ENCODE peak calls at places on chromosomes 7 and 10, in five cellular contexts. One of them, this sample, is unnamed.

GRCh38 chr7:39934132-39934531 is 15.9 kb upstream of the CDK13 start:
- DNase-seq in H9: no peak
- DNase-seq in mesendoderm: no peak
- DNase-seq in IMR-90: no peak
- DNase-seq in neuronal stem cell: no peak
- DNase-seq in this sample: no peak

GRCh38 chr7:108451296-108451848 is 4.9 kb downstream of the NRCAM start:
- DNase-seq in neuronal stem cell: no peak
- DNase-seq in H9: no peak
- DNase-seq in mesendoderm: no peak
- DNase-seq in IMR-90: no peak
- DNase-seq in this sample: no peak

GRCh38 chr10:103967433-103968142 is 648 bp downstream of the SLK start:
- DNase-seq in IMR-90: no peak
- DNase-seq in mesendoderm: peak; percentile 37
- DNase-seq in neuronal stem cell: peak; percentile 9
- DNase-seq in H9: no peak
- DNase-seq in this sample: peak; percentile 51

GRCh38 chr10:95542330-95542729 is 18.8 kb downstream of the SORBS1 start:
- DNase-seq in H9: no peak
- DNase-seq in IMR-90: no peak
- DNase-seq in neuronal stem cell: no peak
- DNase-seq in mesendoderm: peak; percentile 69
- DNase-seq in this sample: no peak

GRCh38 chr10:58956926-58957325 is 219.5 kb upstream of the PHYHIPL start:
- DNase-seq in H9: no peak
- DNase-seq in mesendoderm: no peak
- DNase-seq in neuronal stem cell: no peak
- DNase-seq in IMR-90: peak; percentile 3
- DNase-seq in this sample: no peak

GRCh38 chr7:131338990-131339389 is 11.3 kb downstream of the MKLN1 start:
- DNase-seq in mesendoderm: no peak
- DNase-seq in H9: no peak
- DNase-seq in IMR-90: no peak
- DNase-seq in neuronal stem cell: no peak
- DNase-seq in this sample: no peak

GRCh38 chr7:47572939-47573757 is 8.8 kb downstream of the TNS3 start:
- DNase-seq in mesendoderm: peak; percentile 46
- DNase-seq in H9: peak; percentile 63
- DNase-seq in IMR-90: no peak
- DNase-seq in neuronal stem cell: no peak
- DNase-seq in this sample: no peak

GRCh38 chr10:89163265-89163995 is 43.7 kb downstream of the CH25H start:
- DNase-seq in IMR-90: no peak
- DNase-seq in neuronal stem cell: no peak
- DNase-seq in H9: no peak
- DNase-seq in mesendoderm: no peak
- DNase-seq in this sample: no peak

GRCh38 chr10:66627156-66627555 is 298.7 kb upstream of the LRRTM3 start:
- DNase-seq in mesendoderm: peak; percentile 81
- DNase-seq in H9: peak; percentile 45
- DNase-seq in IMR-90: no peak
- DNase-seq in neuronal stem cell: no peak
- DNase-seq in this sample: peak; percentile 1

GRCh38 chr7:17488829-17489228 is 190.4 kb downstream of the AHR start:
- DNase-seq in neuronal stem cell: no peak
- DNase-seq in mesendoderm: no peak
- DNase-seq in H9: no peak
- DNase-seq in IMR-90: no peak
- DNase-seq in this sample: no peak

GRCh38 chr10:130214431-130214830 is 78.2 kb downstream of the GLRX3 start:
- DNase-seq in neuronal stem cell: no peak
- DNase-seq in H9: no peak
- DNase-seq in mesendoderm: no peak
- DNase-seq in IMR-90: no peak
- DNase-seq in this sample: no peak

GRCh38 chr10:58435297-58435696 is 50.1 kb downstream of the TFAM start:
- DNase-seq in neuronal stem cell: no peak
- DNase-seq in mesendoderm: peak; percentile 85
- DNase-seq in H9: peak; percentile 37
- DNase-seq in IMR-90: peak; percentile 99
- DNase-seq in this sample: peak; percentile 99

GRCh38 chr10:124732931-124733536 is 11.1 kb downstream of the FAM53B start:
- DNase-seq in H9: peak; percentile 21
- DNase-seq in mesendoderm: no peak
- DNase-seq in IMR-90: peak; percentile 43
- DNase-seq in neuronal stem cell: no peak
- DNase-seq in this sample: peak; percentile 80

GRCh38 chr10:63204667-63205391 is 71.7 kb downstream of the NRBF2 start:
- DNase-seq in mesendoderm: no peak
- DNase-seq in IMR-90: no peak
- DNase-seq in H9: no peak
- DNase-seq in neuronal stem cell: no peak
- DNase-seq in this sample: peak; percentile 61

GRCh38 chr7:28672397-28672797 is 260.1 kb downstream of the CREB5 start:
- DNase-seq in IMR-90: no peak
- DNase-seq in mesendoderm: peak; percentile 78
- DNase-seq in H9: no peak
- DNase-seq in neuronal stem cell: peak; percentile 37
- DNase-seq in this sample: no peak

DNA sequence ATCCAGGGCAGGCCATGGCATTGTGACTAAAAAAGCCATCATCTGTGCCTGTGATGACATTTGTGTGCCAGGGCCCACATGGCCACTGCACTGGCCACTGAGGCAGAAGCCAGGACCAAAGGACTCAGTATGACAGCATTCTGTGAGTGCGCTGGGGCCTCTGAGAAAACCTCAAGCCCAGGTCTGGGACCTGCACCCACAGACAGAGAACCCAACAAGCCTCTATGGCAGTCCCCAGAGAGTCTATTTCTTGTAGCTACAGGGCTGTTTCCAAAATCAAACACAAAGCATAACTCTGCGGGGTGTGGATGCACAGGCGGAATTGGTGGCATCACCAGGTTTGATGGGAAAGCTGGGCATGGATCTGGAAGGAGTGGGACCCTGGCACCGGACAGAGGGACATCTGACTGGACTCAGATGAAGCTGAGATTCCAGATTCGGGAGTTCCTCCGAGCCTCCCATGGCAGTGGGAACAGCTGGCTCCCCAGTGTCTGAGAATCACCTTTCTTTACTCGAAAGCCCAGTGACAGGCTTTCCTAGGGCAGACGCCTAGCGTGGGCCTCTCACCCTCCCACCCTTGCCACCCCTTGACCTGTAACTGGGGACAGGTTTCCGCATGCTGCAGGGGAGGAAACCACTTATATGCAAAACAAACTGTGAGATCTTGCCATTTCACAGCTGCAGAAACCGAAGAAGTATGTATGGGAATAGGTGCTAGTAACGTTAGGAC is 70.5 kb upstream of the RHEB start:
- DNase-seq in mesendoderm: no peak
- DNase-seq in IMR-90: no peak
- DNase-seq in neuronal stem cell: no peak
- DNase-seq in H9: no peak
- DNase-seq in this sample: no peak
- H3K4me2 ChIP-seq in mesendoderm: no peak overlapping the region
- H3K4me2 ChIP-seq in IMR-90: no peak overlapping the region
- H3K4me2 ChIP-seq in neuronal stem cell: no peak overlapping the region
- H3K4me2 ChIP-seq in H9: no peak overlapping the region
- H3K4me2 ChIP-seq in this sample: no peak overlapping the region

GRCh38 chr7:990352-991005 is 7.5 kb downstream of the CYP2W1 start:
- DNase-seq in IMR-90: no peak
- DNase-seq in mesendoderm: no peak
- DNase-seq in H9: no peak
- DNase-seq in neuronal stem cell: no peak
- DNase-seq in this sample: no peak
- H3K9ac ChIP-seq in IMR-90: no peak overlapping the region
- H3K9ac ChIP-seq in mesendoderm: no peak overlapping the region
- H3K9ac ChIP-seq in H9: no peak overlapping the region
- H3K9ac ChIP-seq in neuronal stem cell: no peak overlapping the region
- H3K9ac ChIP-seq in this sample: no peak overlapping the region

GRCh38 chr7:77426521-77427051 is 10.4 kb upstream of the GSAP start:
- DNase-seq in H9: no peak
- DNase-seq in IMR-90: peak; percentile 63
- DNase-seq in mesendoderm: peak; percentile 92
- DNase-seq in neuronal stem cell: peak; percentile 37
- DNase-seq in this sample: peak; percentile 74
- H2BK15ac ChIP-seq in H9: no peak overlapping the region
- H2BK15ac ChIP-seq in IMR-90: peak overlapping the region; percentile 67
- H2BK15ac ChIP-seq in mesendoderm: no peak overlapping the region
- H2BK15ac ChIP-seq in neuronal stem cell: no peak overlapping the region
- H2BK15ac ChIP-seq in this sample: no peak overlapping the region

GRCh38 chr10:21334891-21335696 is 190.4 kb downstream of the SKIDA1 start:
- DNase-seq in H9: no peak
- DNase-seq in IMR-90: peak; percentile 90
- DNase-seq in neuronal stem cell: no peak
- DNase-seq in mesendoderm: peak; percentile 84
- DNase-seq in this sample: peak; percentile 93
- H3K4me2 ChIP-seq in H9: no peak overlapping the region
- H3K4me2 ChIP-seq in IMR-90: peak overlapping the region; percentile 9
- H3K4me2 ChIP-seq in neuronal stem cell: no peak overlapping the region
- H3K4me2 ChIP-seq in mesendoderm: no peak overlapping the region
- H3K4me2 ChIP-seq in this sample: no peak overlapping the region

GRCh38 chr10:25465582-25466372 is 291.0 kb downstream of the GPR158 start:
- DNase-seq in mesendoderm: no peak
- DNase-seq in IMR-90: no peak
- DNase-seq in neuronal stem cell: no peak
- DNase-seq in H9: no peak
- DNase-seq in this sample: no peak
- H3K9ac ChIP-seq in mesendoderm: no peak overlapping the region
- H3K9ac ChIP-seq in IMR-90: no peak overlapping the region
- H3K9ac ChIP-seq in neuronal stem cell: no peak overlapping the region
- H3K9ac ChIP-seq in H9: no peak overlapping the region
- H3K9ac ChIP-seq in this sample: peak overlapping the region; percentile 5

GRCh38 chr10:10941106-10941505 is 76.6 kb upstream of the CELF2 start:
- DNase-seq in mesendoderm: no peak
- DNase-seq in H9: no peak
- DNase-seq in neuronal stem cell: no peak
- DNase-seq in IMR-90: no peak
- DNase-seq in this sample: no peak

GRCh38 chr10:10938676-10939075 is 79.0 kb upstream of the CELF2 start:
- DNase-seq in neuronal stem cell: no peak
- DNase-seq in mesendoderm: peak; percentile 42
- DNase-seq in IMR-90: no peak
- DNase-seq in H9: no peak
- DNase-seq in this sample: no peak

DNA sequence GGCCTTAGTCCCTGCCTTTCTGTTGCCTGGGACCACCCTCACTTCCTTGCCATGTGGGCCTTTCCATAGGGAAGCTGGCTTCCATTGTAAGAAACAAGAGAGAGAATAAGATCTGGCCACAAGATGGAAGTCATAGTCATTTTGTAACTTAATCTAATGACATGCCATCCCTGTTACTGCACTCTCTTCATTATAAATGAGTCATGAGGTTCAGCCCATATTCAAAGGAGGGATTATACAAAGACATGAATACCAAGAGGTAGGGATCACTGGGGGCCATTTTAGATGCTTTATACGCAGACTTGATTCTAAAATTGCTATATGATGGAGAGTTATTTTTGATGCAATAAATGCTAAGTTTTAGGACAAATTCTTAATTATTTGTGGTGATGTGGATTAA is 75.2 kb upstream of the CELF2 start:
- DNase-seq in mesendoderm: no peak
- DNase-seq in IMR-90: peak; percentile 50
- DNase-seq in H9: no peak
- DNase-seq in neuronal stem cell: no peak
- DNase-seq in this sample: no peak
- H2BK15ac ChIP-seq in mesendoderm: no peak overlapping the region
- H2BK15ac ChIP-seq in IMR-90: no peak overlapping the region
- H2BK15ac ChIP-seq in H9: no peak overlapping the region
- H2BK15ac ChIP-seq in neuronal stem cell: no peak overlapping the region
- H2BK15ac ChIP-seq in this sample: no peak overlapping the region

GRCh38 chr7:15577600-15577999 is 15.8 kb upstream of the AGMO start:
- DNase-seq in H9: no peak
- DNase-seq in mesendoderm: no peak
- DNase-seq in IMR-90: no peak
- DNase-seq in neuronal stem cell: no peak
- DNase-seq in this sample: no peak

GRCh38 chr7:15584575-15584974 is 22.8 kb upstream of the AGMO start:
- DNase-seq in H9: no peak
- DNase-seq in IMR-90: no peak
- DNase-seq in neuronal stem cell: no peak
- DNase-seq in mesendoderm: no peak
- DNase-seq in this sample: no peak

GRCh38 chr7:15580604-15581351 is 19.0 kb upstream of the AGMO start:
- DNase-seq in H9: no peak
- DNase-seq in neuronal stem cell: no peak
- DNase-seq in IMR-90: no peak
- DNase-seq in mesendoderm: no peak
- DNase-seq in this sample: peak; percentile 52

GRCh38 chr7:15582773-15583172 is 21.0 kb upstream of the AGMO start:
- DNase-seq in mesendoderm: no peak
- DNase-seq in H9: no peak
- DNase-seq in neuronal stem cell: no peak
- DNase-seq in IMR-90: no peak
- DNase-seq in this sample: no peak

GRCh38 chr7:15581352-15581951 is 19.6 kb upstream of the AGMO start:
- DNase-seq in H9: no peak
- DNase-seq in mesendoderm: no peak
- DNase-seq in neuronal stem cell: no peak
- DNase-seq in IMR-90: no peak
- DNase-seq in this sample: peak; percentile 87
- H3K4me2 ChIP-seq in H9: no peak overlapping the region
- H3K4me2 ChIP-seq in mesendoderm: no peak overlapping the region
- H3K4me2 ChIP-seq in neuronal stem cell: no peak overlapping the region
- H3K4me2 ChIP-seq in IMR-90: no peak overlapping the region
- H3K4me2 ChIP-seq in this sample: no peak overlapping the region